ENCODE peak calls at places on chromosomes 16 and 17, in six cellular contexts. J is stimulated activated CD8-positive, alpha-beta memory T cell treated with anti-CD3 and anti-CD28 coated beads, Interleukin-4, amount 100 ng/mL, for 1 hour; B is mucosa of descending colon; E is T-helper 17 cell; H is left ventricle myocardium superior; N is tibial nerve. S is an unnamed sample.

GRCh38 chr17:59652119-59652518 is 32.4 kb downstream of the CLTC start:
- DNase-seq in E (no peak), J (no peak), N (no peak), B (no peak), H (no peak), S (no peak)

GRCh38 chr17:2685696-2686095 is 25.9 kb downstream of the CLUH start:
- DNase-seq in B (no peak), J (no peak), N (no peak), H (peak; percentile 27), E (no peak), S (no peak)

GRCh38 chr17:77690271-77691161 is 268.0 kb upstream of the TNRC6C start:
- DNase-seq in E (no peak), H (peak; percentile 41), N (no peak), B (no peak), J (no peak), S (no peak)

GRCh38 chr16:85421338-85422123 is 191.6 kb upstream of the GSE1 start:
- DNase-seq in B (peak; percentile 41), E (peak; percentile 5), H (peak; percentile 24), N (no peak), J (no peak), S (no peak)

GRCh38 chr17:61403846-61404701 is 4.4 kb downstream of the TBX2 start:
- DNase-seq in H (peak; percentile 29), E (no peak), N (no peak), J (no peak), B (peak; percentile 24), S (no peak)

GRCh38 chr16:65655802-65656201 is 533.9 kb upstream of the CDH11 start:
- DNase-seq in N (no peak), J (no peak), E (no peak), B (no peak), H (no peak), S (no peak)

GRCh38 chr17:4978720-4979119 is 8.8 kb downstream of the CAMTA2 start:
- DNase-seq in E (no peak), H (no peak), B (no peak), J (no peak), N (no peak), S (no peak)

GRCh38 chr17:64779344-64780095 is 117.4 kb upstream of the SMURF2 start:
- DNase-seq in E (no peak), J (no peak), H (peak; percentile 28), B (peak; percentile 67), N (no peak), S (no peak)

GRCh38 chr17:46777943-46778915 is 40.3 kb downstream of the WNT3 start:
- DNase-seq in B (no peak), N (no peak), J (no peak), E (no peak), H (no peak), S (no peak)

GRCh38 chr17:48915459-48916282 is 7.5 kb downstream of the UBE2Z start:
- DNase-seq in N (peak; percentile 8), E (peak; percentile 16), J (no peak), B (no peak), H (no peak), S (peak; percentile 81)

GRCh38 chr16:9683677-9684076 is 498.6 kb downstream of the GRIN2A start:
- DNase-seq in B (no peak), J (no peak), N (no peak), E (no peak), H (no peak), S (no peak)